ENCODE peak calls at places on chromosomes 12 and 14, in six cellular contexts. One of them, this sample, is unnamed.

GRCh38 chr14:93114068-93114710 is 1.5 kb downstream of the ITPK1 start:
- DNase-seq in NCI-H460: no peak
- DNase-seq in activated T-cell treated with anti-CD3 and anti-CD28 coated beads for 24 hours: no peak
- DNase-seq in HCEC 1CT: no peak
- DNase-seq in NCI-H1417: no peak
- DNase-seq in NCI-H2081: peak
- DNase-seq in this sample: peak

GRCh38 chr14:46988312-46988711 is 336.7 kb upstream of the RPL10L start:
- DNase-seq in NCI-H460: no peak
- DNase-seq in activated T-cell treated with anti-CD3 and anti-CD28 coated beads for 24 hours: no peak
- DNase-seq in HCEC 1CT: no peak
- DNase-seq in NCI-H1417: no peak
- DNase-seq in NCI-H2081: no peak
- DNase-seq in this sample: no peak

GRCh38 chr14:51869426-51870113 is 9.2 kb downstream of the GNG2 start:
- DNase-seq in NCI-H460: no peak
- DNase-seq in activated T-cell treated with anti-CD3 and anti-CD28 coated beads for 24 hours: peak
- DNase-seq in HCEC 1CT: no peak
- DNase-seq in NCI-H1417: no peak
- DNase-seq in NCI-H2081: no peak
- DNase-seq in this sample: no peak

GRCh38 chr12:31591308-31591901 is 469 bp upstream of the DENND5B start:
- DNase-seq in NCI-H460: no peak
- DNase-seq in activated T-cell treated with anti-CD3 and anti-CD28 coated beads for 24 hours: no peak
- DNase-seq in HCEC 1CT: no peak
- DNase-seq in NCI-H1417: no peak
- DNase-seq in NCI-H2081: no peak
- DNase-seq in this sample: peak

GRCh38 chr12:116598341-116599284 is 39.4 kb downstream of the MAP1LC3B2 start:
- DNase-seq in NCI-H460: no peak
- DNase-seq in activated T-cell treated with anti-CD3 and anti-CD28 coated beads for 24 hours: no peak
- DNase-seq in HCEC 1CT: no peak
- DNase-seq in NCI-H1417: no peak
- DNase-seq in NCI-H2081: no peak
- DNase-seq in this sample: no peak

GRCh38 chr12:92039048-92039447 is 106.6 kb downstream of the BTG1 start:
- DNase-seq in NCI-H460: no peak
- DNase-seq in activated T-cell treated with anti-CD3 and anti-CD28 coated beads for 24 hours: no peak
- DNase-seq in HCEC 1CT: no peak
- DNase-seq in NCI-H1417: no peak
- DNase-seq in NCI-H2081: peak
- DNase-seq in this sample: no peak

GRCh38 chr14:96060161-96060933 is 21.2 kb downstream of the C14orf132 start:
- DNase-seq in NCI-H460: no peak
- DNase-seq in activated T-cell treated with anti-CD3 and anti-CD28 coated beads for 24 hours: no peak
- DNase-seq in HCEC 1CT: no peak
- DNase-seq in NCI-H1417: no peak
- DNase-seq in NCI-H2081: no peak
- DNase-seq in this sample: no peak

GRCh38 chr12:115752913-115753726 is 524.4 kb downstream of the MED13L start:
- DNase-seq in NCI-H460: peak
- DNase-seq in activated T-cell treated with anti-CD3 and anti-CD28 coated beads for 24 hours: no peak
- DNase-seq in HCEC 1CT: peak
- DNase-seq in NCI-H1417: peak
- DNase-seq in NCI-H2081: no peak
- DNase-seq in this sample: peak

GRCh38 chr12:114342651-114343050 is 63.3 kb downstream of the TBX5 start:
- DNase-seq in NCI-H460: no peak
- DNase-seq in activated T-cell treated with anti-CD3 and anti-CD28 coated beads for 24 hours: no peak
- DNase-seq in HCEC 1CT: no peak
- DNase-seq in NCI-H1417: no peak
- DNase-seq in NCI-H2081: no peak
- DNase-seq in this sample: no peak

GRCh38 chr12:4246116-4246515 is 27.4 kb upstream of the CCND2 start:
- DNase-seq in NCI-H460: no peak
- DNase-seq in activated T-cell treated with anti-CD3 and anti-CD28 coated beads for 24 hours: no peak
- DNase-seq in HCEC 1CT: no peak
- DNase-seq in NCI-H1417: no peak
- DNase-seq in NCI-H2081: no peak
- DNase-seq in this sample: no peak

GRCh38 chr14:71403673-71404072 is 496.4 kb downstream of the PCNX1 start:
- DNase-seq in NCI-H460: no peak
- DNase-seq in activated T-cell treated with anti-CD3 and anti-CD28 coated beads for 24 hours: peak
- DNase-seq in HCEC 1CT: peak
- DNase-seq in NCI-H1417: no peak
- DNase-seq in NCI-H2081: no peak
- DNase-seq in this sample: peak

GRCh38 chr12:79559591-79559990 is 131.2 kb downstream of the PAWR start:
- DNase-seq in NCI-H460: no peak
- DNase-seq in activated T-cell treated with anti-CD3 and anti-CD28 coated beads for 24 hours: no peak
- DNase-seq in HCEC 1CT: no peak
- DNase-seq in NCI-H1417: no peak
- DNase-seq in NCI-H2081: no peak
- DNase-seq in this sample: no peak

GRCh38 chr14:78022059-78022458 is 148.1 kb upstream of the NRXN3 start:
- DNase-seq in NCI-H460: peak
- DNase-seq in activated T-cell treated with anti-CD3 and anti-CD28 coated beads for 24 hours: peak
- DNase-seq in HCEC 1CT: peak
- DNase-seq in NCI-H1417: peak
- DNase-seq in NCI-H2081: peak
- DNase-seq in this sample: peak

GRCh38 chr14:61578745-61579144 is 116.6 kb upstream of the HIF1A start:
- DNase-seq in NCI-H460: no peak
- DNase-seq in activated T-cell treated with anti-CD3 and anti-CD28 coated beads for 24 hours: no peak
- DNase-seq in HCEC 1CT: no peak
- DNase-seq in NCI-H1417: no peak
- DNase-seq in NCI-H2081: no peak
- DNase-seq in this sample: no peak

GRCh38 chr14:59359451-59360124 is 105.6 kb downstream of the GPR135 start:
- DNase-seq in NCI-H460: no peak
- DNase-seq in activated T-cell treated with anti-CD3 and anti-CD28 coated beads for 24 hours: no peak
- DNase-seq in HCEC 1CT: no peak
- DNase-seq in NCI-H1417: no peak
- DNase-seq in NCI-H2081: peak
- DNase-seq in this sample: peak

GRCh38 chr14:73457050-73457934 is 1.1 kb downstream of the NUMB start:
- DNase-seq in NCI-H460: no peak
- DNase-seq in activated T-cell treated with anti-CD3 and anti-CD28 coated beads for 24 hours: no peak
- DNase-seq in HCEC 1CT: peak
- DNase-seq in NCI-H1417: peak
- DNase-seq in NCI-H2081: no peak
- DNase-seq in this sample: peak

GRCh38 chr14:50410016-50410530 is 13.4 kb upstream of the CDKL1 start:
- DNase-seq in NCI-H460: no peak
- DNase-seq in activated T-cell treated with anti-CD3 and anti-CD28 coated beads for 24 hours: no peak
- DNase-seq in HCEC 1CT: no peak
- DNase-seq in NCI-H1417: no peak
- DNase-seq in NCI-H2081: no peak
- DNase-seq in this sample: no peak

GRCh38 chr12:39763894-39764176 is 144.2 kb upstream of the ABCD2 start:
- DNase-seq in NCI-H460: no peak
- DNase-seq in activated T-cell treated with anti-CD3 and anti-CD28 coated beads for 24 hours: no peak
- DNase-seq in HCEC 1CT: no peak
- DNase-seq in NCI-H1417: no peak
- DNase-seq in NCI-H2081: no peak
- DNase-seq in this sample: no peak

GRCh38 chr12:6828671-6829531 is 694 bp downstream of the P3H3 start:
- DNase-seq in NCI-H460: no peak
- DNase-seq in activated T-cell treated with anti-CD3 and anti-CD28 coated beads for 24 hours: no peak
- DNase-seq in HCEC 1CT: peak
- DNase-seq in NCI-H1417: peak
- DNase-seq in NCI-H2081: peak
- DNase-seq in this sample: peak

GRCh38 chr14:32657081-32657480 is 281.6 kb upstream of the NPAS3 start:
- DNase-seq in NCI-H460: peak
- DNase-seq in activated T-cell treated with anti-CD3 and anti-CD28 coated beads for 24 hours: no peak
- DNase-seq in HCEC 1CT: peak
- DNase-seq in NCI-H1417: no peak
- DNase-seq in NCI-H2081: no peak
- DNase-seq in this sample: peak

GRCh38 chr12:47556631-47557030 is 149.2 kb downstream of the RPAP3 start:
- DNase-seq in NCI-H460: no peak
- DNase-seq in activated T-cell treated with anti-CD3 and anti-CD28 coated beads for 24 hours: no peak
- DNase-seq in HCEC 1CT: no peak
- DNase-seq in NCI-H1417: no peak
- DNase-seq in NCI-H2081: no peak
- DNase-seq in this sample: no peak